ENCODE peak calls at places on chromosomes 2 and 18, in five cellular contexts. One of them, this sample, is unnamed.

GRCh38 chr2:47259829-47260228 is 104.7 kb upstream of the STPG4 start:
- DNase-seq in AG08395: no peak
- DNase-seq in heart right ventricle: no peak
- DNase-seq in tibial nerve: no peak
- DNase-seq in left ventricle myocardium superior: no peak
- DNase-seq in this sample: no peak

GRCh38 chr18:2302628-2303516 is 268.4 kb downstream of the METTL4 start:
- DNase-seq in AG08395: peak; percentile 10
- DNase-seq in heart right ventricle: no peak
- DNase-seq in tibial nerve: no peak
- DNase-seq in left ventricle myocardium superior: no peak
- DNase-seq in this sample: peak; percentile 53

GRCh38 chr2:120434487-120434886 is 88.6 kb downstream of the INHBB start:
- DNase-seq in AG08395: peak; percentile 88
- DNase-seq in heart right ventricle: no peak
- DNase-seq in tibial nerve: no peak
- DNase-seq in left ventricle myocardium superior: no peak
- DNase-seq in this sample: peak; percentile 19

GRCh38 chr2:54287532-54287931 is 31.5 kb upstream of the TSPYL6 start:
- DNase-seq in AG08395: no peak
- DNase-seq in heart right ventricle: no peak
- DNase-seq in tibial nerve: peak; percentile 24
- DNase-seq in left ventricle myocardium superior: no peak
- DNase-seq in this sample: no peak

GRCh38 chr2:10400568-10400977 is 47.6 kb downstream of the ODC1 start:
- DNase-seq in AG08395: no peak
- DNase-seq in heart right ventricle: no peak
- DNase-seq in tibial nerve: peak; percentile 41
- DNase-seq in left ventricle myocardium superior: peak; percentile 57
- DNase-seq in this sample: no peak

GRCh38 chr2:131010566-131010965 is 82.7 kb downstream of the FAM168B start:
- DNase-seq in AG08395: no peak
- DNase-seq in heart right ventricle: no peak
- DNase-seq in tibial nerve: no peak
- DNase-seq in left ventricle myocardium superior: no peak
- DNase-seq in this sample: no peak

GRCh38 chr2:33577660-33578059 is 21.4 kb downstream of the FAM98A start:
- DNase-seq in AG08395: peak; percentile 16
- DNase-seq in heart right ventricle: no peak
- DNase-seq in tibial nerve: no peak
- DNase-seq in left ventricle myocardium superior: no peak
- DNase-seq in this sample: peak; percentile 45

GRCh38 chr18:79575891-79576685 is 103.5 kb upstream of the CTDP1 start:
- DNase-seq in AG08395: peak; percentile 55
- DNase-seq in heart right ventricle: peak; percentile 53
- DNase-seq in tibial nerve: no peak
- DNase-seq in left ventricle myocardium superior: peak; percentile 80
- DNase-seq in this sample: peak; percentile 78

GRCh38 chr2:43165378-43166025 is 60.9 kb downstream of the ZFP36L2 start:
- DNase-seq in AG08395: no peak
- DNase-seq in heart right ventricle: no peak
- DNase-seq in tibial nerve: no peak
- DNase-seq in left ventricle myocardium superior: no peak
- DNase-seq in this sample: no peak

GRCh38 chr2:130985831-130986649 is 107.2 kb downstream of the FAM168B start:
- DNase-seq in AG08395: no peak
- DNase-seq in heart right ventricle: no peak
- DNase-seq in tibial nerve: no peak
- DNase-seq in left ventricle myocardium superior: no peak
- DNase-seq in this sample: no peak

GRCh38 chr2:169569948-169570347 is 3.7 kb downstream of the FASTKD1 start:
- DNase-seq in AG08395: no peak
- DNase-seq in heart right ventricle: no peak
- DNase-seq in tibial nerve: no peak
- DNase-seq in left ventricle myocardium superior: no peak
- DNase-seq in this sample: no peak

GRCh38 chr18:13137939-13138821 is 80.4 kb upstream of the LDLRAD4 start:
- DNase-seq in AG08395: peak; percentile 65
- DNase-seq in heart right ventricle: peak; percentile 30
- DNase-seq in tibial nerve: peak; percentile 71
- DNase-seq in left ventricle myocardium superior: peak; percentile 59
- DNase-seq in this sample: no peak

GRCh38 chr2:158502984-158503383 is 46.2 kb downstream of the PKP4 start:
- DNase-seq in AG08395: peak; percentile 79
- DNase-seq in heart right ventricle: no peak
- DNase-seq in tibial nerve: no peak
- DNase-seq in left ventricle myocardium superior: no peak
- DNase-seq in this sample: peak; percentile 80

GRCh38 chr2:135773319-135773718 is 31.7 kb downstream of the UBXN4 start:
- DNase-seq in AG08395: no peak
- DNase-seq in heart right ventricle: no peak
- DNase-seq in tibial nerve: no peak
- DNase-seq in left ventricle myocardium superior: no peak
- DNase-seq in this sample: no peak

GRCh38 chr2:207327513-207327912 is 161.8 kb upstream of the KLF7 start:
- DNase-seq in AG08395: no peak
- DNase-seq in heart right ventricle: no peak
- DNase-seq in tibial nerve: no peak
- DNase-seq in left ventricle myocardium superior: no peak
- DNase-seq in this sample: no peak

GRCh38 chr2:14778015-14778414 is 145.5 kb downstream of the LRATD1 start:
- DNase-seq in AG08395: peak; percentile 79
- DNase-seq in heart right ventricle: no peak
- DNase-seq in tibial nerve: no peak
- DNase-seq in left ventricle myocardium superior: no peak
- DNase-seq in this sample: no peak

GRCh38 chr2:151478011-151478410 is 68.3 kb downstream of the RIF1 start:
- DNase-seq in AG08395: peak; percentile 4
- DNase-seq in heart right ventricle: no peak
- DNase-seq in tibial nerve: no peak
- DNase-seq in left ventricle myocardium superior: no peak
- DNase-seq in this sample: peak; percentile 28

GRCh38 chr18:60452424-60452823 is 79.8 kb upstream of the MC4R start:
- DNase-seq in AG08395: peak; percentile 41
- DNase-seq in heart right ventricle: no peak
- DNase-seq in tibial nerve: no peak
- DNase-seq in left ventricle myocardium superior: no peak
- DNase-seq in this sample: peak; percentile 62